ENCODE peak calls at places on chromosomes 11 and 22, in eight cellular contexts. G is WTC11; I is stimulated activated CD4-positive, alpha-beta T cell treated with anti-CD3 and anti-CD28 coated beads, Interleukin-4, amount 100 ng/mL, for 1 hour; T is activated CD4-positive, alpha-beta T cell treated with anti-CD3 and anti-CD28 coated beads, Interleukin-2, amount 50 U/mL, for 48 hours; Y is ACHN; F is activated T-cell treated with anti-CD3 and anti-CD28 coated beads, Interleukin-2, amount 50 U/mL, for 48 hours; P is pulmonary artery endothelial cell; V is GM23248. U is an unnamed sample.

GRCh38 chr11:94933225-94934130 is 39.9 kb downstream of the CWC15 start:
- DNase-seq in G (no peak), I (no peak), T (no peak), Y (peak; percentile 4), F (no peak), P (peak; percentile 64), V (peak; percentile 97), U (peak; percentile 86)

GRCh38 chr11:6673523-6673922 is 9.6 kb downstream of the MRPL17 start:
- DNase-seq in G (no peak), I (no peak), T (no peak), Y (no peak), F (no peak), P (no peak), V (no peak), U (no peak)

GRCh38 chr11:1052133-1053011 is 15.9 kb upstream of the MUC6 start:
- DNase-seq in G (peak; percentile 10), I (no peak), T (no peak), Y (no peak), F (no peak), P (no peak), V (no peak), U (no peak)

GRCh38 chr11:61923166-61924015 is 6.0 kb upstream of the RAB3IL1 start:
- DNase-seq in G (peak; percentile 69), I (no peak), T (no peak), Y (no peak), F (no peak), P (no peak), V (peak; percentile 72), U (peak; percentile 17)

GRCh38 chr22:38467438-38467903 is 425 bp upstream of the KDELR3 start:
- DNase-seq in G (peak; percentile 48), I (no peak), T (no peak), Y (no peak), F (no peak), P (no peak), V (no peak), U (no peak)

GRCh38 chr22:42863349-42863911 is 6.4 kb upstream of the ARFGAP3 start:
- DNase-seq in G (no peak), I (peak; percentile 6), T (peak; percentile 41), Y (peak; percentile 14), F (peak; percentile 58), P (no peak), V (peak; percentile 68), U (peak; percentile 35)

GRCh38 chr11:110896358-110896757 is 184.1 kb upstream of the ARHGAP20 start:
- DNase-seq in G (no peak), I (no peak), T (no peak), Y (peak; percentile 32), F (no peak), P (no peak), V (peak; percentile 87), U (no peak)

GRCh38 chr22:32697331-32697995 is 104.0 kb upstream of the TIMP3 start:
- DNase-seq in G (no peak), I (no peak), T (no peak), Y (no peak), F (no peak), P (no peak), V (no peak), U (no peak)

GRCh38 chr11:11179239-11179638 is 173.8 kb downstream of the CSNK2A3 start:
- DNase-seq in G (no peak), I (no peak), T (no peak), Y (peak; percentile 29), F (no peak), P (no peak), V (peak; percentile 89), U (no peak)